ENCODE peak calls at places on chromosomes 13 and 19, in seven cellular contexts. W, R, M, C, Z, X and P are unnamed samples.

GRCh38 chr13:24306632-24307031 is 2.7 kb upstream of the C1QTNF9 start:
- DNase-seq in W (no peak), R (peak), M (no peak), C (no peak), Z (no peak), X (peak), P (no peak)

GRCh38 chr19:571127-571974 is 1.0 kb upstream of the BSG start:
- DNase-seq in W (peak), R (peak), M (no peak), C (peak), Z (peak), X (no peak), P (peak)

GRCh38 chr13:77565635-77566034 is 30.1 kb downstream of the SCEL start:
- DNase-seq in W (no peak), R (peak), M (no peak), C (no peak), Z (no peak), X (no peak), P (no peak)

GRCh38 chr19:5299137-5299536 is 41.5 kb downstream of the PTPRS start:
- DNase-seq in W (no peak), R (no peak), M (no peak), C (no peak), Z (no peak), X (no peak), P (no peak)

GRCh38 chr19:7013678-7014077 is 7.6 kb downstream of the MBD3L2B start:
- DNase-seq in W (no peak), R (peak), M (no peak), C (no peak), Z (peak), X (no peak), P (no peak)

GRCh38 chr19:45404557-45405434 is at the start of gene PPP1R13L:
- DNase-seq in W (no peak), R (peak), M (no peak), C (peak), Z (peak), X (peak), P (peak)

GRCh38 chr13:51715613-51716012 is 88.3 kb downstream of the DHRS12 start:
- DNase-seq in W (no peak), R (no peak), M (no peak), C (no peak), Z (peak), X (no peak), P (no peak)

GRCh38 chr13:27853871-27854270 is 61.6 kb downstream of the GSX1 start:
- DNase-seq in W (no peak), R (no peak), M (no peak), C (no peak), Z (no peak), X (no peak), P (no peak)

GRCh38 chr13:26867451-26868067 is 107.0 kb upstream of the GPR12 start:
- DNase-seq in W (no peak), R (peak), M (no peak), C (no peak), Z (no peak), X (no peak), P (peak)